ENCODE peak calls at places on chromosomes 12 and 14, in nine cellular contexts. One of them, this sample, is unnamed.

GRCh38 chr12:83343767-83344166 is 657.1 kb downstream of the TMTC2 start:
- DNase-seq in GM12865: no peak
- DNase-seq in hypothalamus: no peak
- DNase-seq in coronary artery: no peak
- DNase-seq in NCI-H345: no peak
- DNase-seq in nephron progenitor cell: no peak
- DNase-seq in RWPE1: no peak
- DNase-seq in memory B cell: no peak
- DNase-seq in ovary: no peak
- DNase-seq in this sample: no peak

GRCh38 chr12:26238341-26239126 is 43.2 kb downstream of the SSPN start:
- DNase-seq in RWPE1: no peak
- DNase-seq in memory B cell: no peak
- DNase-seq in hypothalamus: no peak
- DNase-seq in GM12865: no peak
- DNase-seq in ovary: no peak
- DNase-seq in coronary artery: no peak
- DNase-seq in nephron progenitor cell: no peak
- DNase-seq in NCI-H345: no peak
- DNase-seq in this sample: no peak

GRCh38 chr14:105419305-105420091 is at the start of gene MTA1:
- DNase-seq in NCI-H345: peak
- DNase-seq in ovary: peak
- DNase-seq in RWPE1: peak
- DNase-seq in nephron progenitor cell: peak
- DNase-seq in memory B cell: peak
- DNase-seq in hypothalamus: no peak
- DNase-seq in coronary artery: peak
- DNase-seq in GM12865: peak
- DNase-seq in this sample: peak

GRCh38 chr14:33693237-33693636 is 257.6 kb downstream of the EGLN3 start:
- DNase-seq in memory B cell: no peak
- DNase-seq in ovary: no peak
- DNase-seq in RWPE1: no peak
- DNase-seq in coronary artery: no peak
- DNase-seq in GM12865: no peak
- DNase-seq in hypothalamus: no peak
- DNase-seq in nephron progenitor cell: no peak
- DNase-seq in NCI-H345: no peak
- DNase-seq in this sample: no peak

GRCh38 chr12:100238801-100239200 is 28.1 kb downstream of the DEPDC4 start:
- DNase-seq in coronary artery: no peak
- DNase-seq in GM12865: no peak
- DNase-seq in hypothalamus: no peak
- DNase-seq in RWPE1: no peak
- DNase-seq in NCI-H345: no peak
- DNase-seq in nephron progenitor cell: no peak
- DNase-seq in memory B cell: no peak
- DNase-seq in ovary: no peak
- DNase-seq in this sample: no peak

GRCh38 chr12:58310368-58310767 is 369.0 kb downstream of the ATP23 start:
- DNase-seq in NCI-H345: no peak
- DNase-seq in nephron progenitor cell: no peak
- DNase-seq in coronary artery: no peak
- DNase-seq in memory B cell: no peak
- DNase-seq in RWPE1: no peak
- DNase-seq in ovary: no peak
- DNase-seq in hypothalamus: no peak
- DNase-seq in GM12865: no peak
- DNase-seq in this sample: no peak

GRCh38 chr12:83183132-83183531 is 496.4 kb downstream of the TMTC2 start:
- DNase-seq in memory B cell: no peak
- DNase-seq in NCI-H345: no peak
- DNase-seq in GM12865: no peak
- DNase-seq in RWPE1: no peak
- DNase-seq in nephron progenitor cell: no peak
- DNase-seq in ovary: no peak
- DNase-seq in hypothalamus: no peak
- DNase-seq in coronary artery: no peak
- DNase-seq in this sample: no peak

GRCh38 chr12:57069522-57069921 is 9.1 kb downstream of the NEMP1 start:
- DNase-seq in RWPE1: peak
- DNase-seq in hypothalamus: peak
- DNase-seq in nephron progenitor cell: peak
- DNase-seq in NCI-H345: peak
- DNase-seq in GM12865: peak
- DNase-seq in memory B cell: no peak
- DNase-seq in coronary artery: peak
- DNase-seq in ovary: peak
- DNase-seq in this sample: peak

GRCh38 chr12:114935658-114936057 is 251.7 kb upstream of the TBX3 start:
- DNase-seq in GM12865: peak
- DNase-seq in coronary artery: no peak
- DNase-seq in NCI-H345: no peak
- DNase-seq in nephron progenitor cell: no peak
- DNase-seq in ovary: no peak
- DNase-seq in hypothalamus: no peak
- DNase-seq in memory B cell: no peak
- DNase-seq in RWPE1: no peak
- DNase-seq in this sample: no peak